ENCODE peak calls at places on chromosomes 1 and 21, in six cellular contexts. E, T, I, P, L and J are unnamed samples.

GRCh38 chr1:64744492-64745180 is at the start of gene RAVER2:
- DNase-seq in T (peak), L (peak), P (peak), E (peak), I (peak), J (peak)

GRCh38 chr21:16534408-16535099 is 804.8 kb downstream of the USP25 start:
- DNase-seq in T (peak), L (no peak), E (no peak), I (no peak), P (peak), J (no peak)

GRCh38 chr21:27154451-27155129 is 187.7 kb upstream of the ADAMTS5 start:
- DNase-seq in E (no peak), P (no peak), I (no peak), T (no peak), L (no peak), J (no peak)

GRCh38 chr1:44025816-44026215 is 5.4 kb downstream of the SLC6A9 start:
- DNase-seq in P (no peak), E (no peak), T (no peak), I (no peak), L (no peak), J (no peak)

GRCh38 chr1:183218039-183218618 is 32.1 kb downstream of the LAMC2 start:
- DNase-seq in P (no peak), T (no peak), E (no peak), I (no peak), L (no peak), J (no peak)

GRCh38 chr1:155835548-155835947 is 21.5 kb downstream of the GON4L start:
- DNase-seq in I (no peak), L (no peak), T (no peak), E (no peak), P (no peak), J (no peak)

GRCh38 chr1:72357411-72357810 is 75.1 kb upstream of the NEGR1 start:
- DNase-seq in T (peak), P (no peak), E (no peak), L (no peak), I (no peak), J (no peak)

GRCh38 chr1:228157381-228158126 is 7.8 kb downstream of the GJC2 start:
- DNase-seq in L (no peak), P (no peak), I (peak), T (no peak), E (no peak), J (no peak)

GRCh38 chr1:160210563-160210962 is 5.4 kb downstream of the PEA15 start:
- DNase-seq in E (no peak), L (no peak), I (no peak), T (no peak), P (no peak), J (no peak)

GRCh38 chr1:180743868-180744267 is 112.0 kb downstream of the XPR1 start:
- DNase-seq in L (no peak), E (no peak), I (no peak), P (no peak), T (no peak), J (no peak)

GRCh38 chr1:235009074-235009473 is 119.6 kb downstream of the TOMM20 start:
- DNase-seq in P (no peak), E (no peak), T (no peak), L (no peak), I (no peak), J (no peak)

GRCh38 chr21:15520811-15521643 is 208.8 kb upstream of the USP25 start:
- DNase-seq in E (peak), P (no peak), T (peak), I (no peak), L (no peak), J (no peak)

GRCh38 chr1:85019989-85020388 is 23.1 kb upstream of the MCOLN2 start:
- DNase-seq in T (no peak), I (no peak), L (no peak), E (no peak), P (no peak), J (no peak)

GRCh38 chr1:155173478-155174333 is at the start of gene TRIM46:
- DNase-seq in E (peak), T (peak), I (peak), L (peak), P (peak), J (no peak)

GRCh38 chr1:9825101-9826074 is 1.6 kb upstream of the CLSTN1 start:
- DNase-seq in E (peak), I (peak), L (peak), P (peak), T (peak), J (no peak)

GRCh38 chr1:81954388-81955023 is 153.8 kb downstream of the ADGRL2 start:
- DNase-seq in E (no peak), P (no peak), I (no peak), L (no peak), T (no peak), J (no peak)

GRCh38 chr1:10965621-10966226 is 46.7 kb upstream of the TARDBP start:
- DNase-seq in T (peak), I (peak), E (peak), L (peak), P (peak), J (no peak)

GRCh38 chr1:54413295-54413694 is 7.1 kb upstream of the SSBP3 start:
- DNase-seq in E (peak), I (no peak), L (peak), T (peak), P (peak), J (no peak)